ENCODE peak calls at places on chromosomes 11 and 22, in eight cellular contexts. U is aorta; Z is prostate gland; C is CD8-positive, alpha-beta memory T cell; Q is heart left ventricle; M is iPS DF 19.7; F is substantia nigra; D is neural crest cell. B is an unnamed sample.

GRCh38 chr11:120197254-120197891 is 13.5 kb upstream of the OAF start:
- DNase-seq in U (no peak), Z (no peak), C (no peak), Q (peak; percentile 30), M (no peak), F (no peak), D (no peak), B (no peak)

GRCh38 chr11:128790200-128790599 is 76.9 kb downstream of the KCNJ1 start:
- DNase-seq in U (peak; percentile 64), Z (peak; percentile 11), C (no peak), Q (peak; percentile 79), M (no peak), F (no peak), D (peak; percentile 38), B (no peak)

GRCh38 chr22:43976861-43977795 is 21.9 kb downstream of the SAMM50 start:
- DNase-seq in U (no peak), Z (no peak), C (no peak), Q (no peak), M (no peak), F (no peak), D (no peak), B (no peak)

GRCh38 chr11:117851852-117852251 is 24.6 kb downstream of the FXYD6 start:
- DNase-seq in U (no peak), Z (no peak), C (no peak), Q (peak; percentile 38), M (no peak), F (no peak), D (no peak), B (no peak)

GRCh38 chr11:33185756-33186155 is 24.5 kb upstream of the CSTF3 start:
- DNase-seq in U (no peak), Z (no peak), C (no peak), Q (no peak), M (no peak), F (no peak), D (no peak), B (no peak)

GRCh38 chr11:78941226-78941851 is 366.7 kb upstream of the NARS2 start:
- DNase-seq in U (no peak), Z (no peak), C (no peak), Q (no peak), M (no peak), F (no peak), D (no peak), B (no peak)

GRCh38 chr11:64558065-64558745 is 32.8 kb upstream of the SLC22A12 start:
- DNase-seq in U (no peak), Z (no peak), C (no peak), Q (no peak), M (no peak), F (no peak), D (no peak), B (peak; percentile 31)

GRCh38 chr11:3111919-3112690 is 53.0 kb downstream of the OSBPL5 start:
- DNase-seq in U (no peak), Z (no peak), C (no peak), Q (no peak), M (no peak), F (no peak), D (no peak), B (no peak)

GRCh38 chr11:17379383-17380180 is 8.9 kb downstream of the KCNJ11 start:
- DNase-seq in U (no peak), Z (no peak), C (no peak), Q (no peak), M (no peak), F (no peak), D (no peak), B (no peak)

GRCh38 chr11:20962581-20962980 is 293.2 kb downstream of the NELL1 start:
- DNase-seq in U (peak; percentile 49), Z (no peak), C (no peak), Q (no peak), M (no peak), F (no peak), D (no peak), B (no peak)

GRCh38 chr11:43952401-43953342 is 10.2 kb downstream of the C11orf96 start:
- DNase-seq in U (no peak), Z (no peak), C (no peak), Q (no peak), M (no peak), F (no peak), D (no peak), B (no peak)

GRCh38 chr22:19717691-19718254 is 3.5 kb downstream of the SEPTIN5 start:
- DNase-seq in U (peak; percentile 85), Z (peak; percentile 60), C (peak; percentile 71), Q (peak; percentile 71), M (no peak), F (peak; percentile 10), D (peak; percentile 77), B (no peak)

GRCh38 chr22:40728731-40729189 is 49.5 kb downstream of the MCHR1 start:
- DNase-seq in U (no peak), Z (peak; percentile 39), C (peak; percentile 14), Q (no peak), M (no peak), F (no peak), D (no peak), B (no peak)

GRCh38 chr11:11910541-11910940 is 68.8 kb downstream of the USP47 start:
- DNase-seq in U (no peak), Z (no peak), C (no peak), Q (no peak), M (no peak), F (no peak), D (no peak), B (no peak)

GRCh38 chr11:95704865-95705264 is 84.7 kb downstream of the FAM76B start:
- DNase-seq in U (no peak), Z (no peak), C (no peak), Q (no peak), M (no peak), F (no peak), D (no peak), B (no peak)

GRCh38 chr11:68923614-68924013 is 19.9 kb downstream of the IGHMBP2 start:
- DNase-seq in U (no peak), Z (no peak), C (no peak), Q (no peak), M (no peak), F (no peak), D (no peak), B (peak; percentile 3)

GRCh38 chr11:119352857-119353260 is 6.4 kb upstream of the MFRP start:
- DNase-seq in U (no peak), Z (no peak), C (no peak), Q (peak; percentile 85), M (no peak), F (no peak), D (no peak), B (no peak)

GRCh38 chr11:125378596-125378995 is 117.5 kb downstream of the FEZ1 start:
- DNase-seq in U (peak; percentile 33), Z (no peak), C (no peak), Q (no peak), M (no peak), F (no peak), D (no peak), B (no peak)

GRCh38 chr11:75668508-75669297 is at the start of gene MAP6:
- DNase-seq in U (peak; percentile 56), Z (no peak), C (no peak), Q (peak; percentile 29), M (no peak), F (no peak), D (peak; percentile 45), B (no peak)

GRCh38 chr22:23716811-23717801 is 26.3 kb downstream of the RGL4 start:
- DNase-seq in U (peak; percentile 89), Z (peak; percentile 81), C (peak; percentile 72), Q (peak; percentile 87), M (peak; percentile 54), F (peak; percentile 51), D (peak; percentile 89), B (no peak)

GRCh38 chr11:58625086-58625485 is 2.6 kb downstream of the CNTF start:
- DNase-seq in U (no peak), Z (no peak), C (no peak), Q (no peak), M (no peak), F (no peak), D (no peak), B (no peak)